ENCODE peak calls at places on chromosomes 7 and 10, in five cellular contexts. M is kidney, J is lower lobe of right lung, L is ovary, W is body of pancreas. N is an unnamed sample.

GRCh38 chr7:25026156-25026555 is 46.2 kb upstream of the OSBPL3 start:
- DNase-seq in J (no peak), W (no peak), L (no peak), M (no peak), N (no peak)

GRCh38 chr10:22341190-22341935 is 3.9 kb upstream of the SPAG6 start:
- DNase-seq in L (no peak), W (no peak), M (no peak), J (no peak), N (no peak)

GRCh38 chr7:135936497-135937217 is 40.5 kb downstream of the MTPN start:
- DNase-seq in L (no peak), M (no peak), W (no peak), J (no peak), N (no peak)

GRCh38 chr10:580796-581195 is 108.7 kb downstream of the DIP2C start:
- DNase-seq in L (peak), M (no peak), J (no peak), W (no peak), N (no peak)

GRCh38 chr7:50556247-50556976 is 8.8 kb downstream of the DDC start:
- DNase-seq in J (no peak), W (no peak), L (no peak), M (no peak), N (no peak)

GRCh38 chr10:117365612-117366011 is 9.6 kb downstream of the PDZD8 start:
- DNase-seq in M (no peak), L (no peak), J (no peak), W (peak), N (no peak)

GRCh38 chr10:86281396-86281795 is 85.2 kb downstream of the GRID1 start:
- DNase-seq in L (no peak), W (no peak), J (no peak), M (no peak), N (no peak)

GRCh38 chr7:134710854-134711624 is 64.4 kb downstream of the BPGM start:
- DNase-seq in M (no peak), L (no peak), W (no peak), J (no peak), N (no peak)

GRCh38 chr7:91866599-91867148 is 13.8 kb downstream of the MTERF1 start:
- DNase-seq in M (no peak), L (no peak), J (no peak), W (no peak), N (no peak)

GRCh38 chr7:116166167-116166566 is 44.2 kb upstream of the TES start:
- DNase-seq in M (no peak), J (no peak), W (no peak), L (no peak), N (no peak)

GRCh38 chr10:126904807-126905686 is at the start of gene DOCK1:
- DNase-seq in L (peak), J (peak), W (peak), M (peak), N (no peak)

GRCh38 chr7:79868010-79868409 is 266.6 kb upstream of the GNAI1 start:
- DNase-seq in L (no peak), J (no peak), M (no peak), W (no peak), N (no peak)

GRCh38 chr7:114923403-114923713 is 1.5 kb downstream of the MDFIC start:
- DNase-seq in M (no peak), L (no peak), W (no peak), J (no peak), N (no peak)

GRCh38 chr10:112539340-112539739 is 92.3 kb downstream of the VTI1A start:
- DNase-seq in L (no peak), J (no peak), M (no peak), W (no peak), N (no peak)

GRCh38 chr7:151249732-151250072 is 1.2 kb upstream of the SMARCD3 start:
- DNase-seq in W (peak), M (peak), J (peak), L (peak), N (no peak)

GRCh38 chr10:42149027-42149700 is 489.2 kb downstream of the ZNF33B start:
- DNase-seq in L (no peak), W (no peak), J (peak), M (peak), N (peak)

GRCh38 chr7:8481096-8481495 is 47.7 kb downstream of the NXPH1 start:
- DNase-seq in M (no peak), J (no peak), W (no peak), L (no peak), N (no peak)

GRCh38 chr7:69166979-69167516 is 431.2 kb upstream of the AUTS2 start:
- DNase-seq in L (no peak), W (no peak), J (no peak), M (no peak), N (peak)

GRCh38 chr7:138880881-138881577 is 83.0 kb upstream of the ATP6V0A4 start:
- DNase-seq in W (no peak), J (no peak), L (no peak), M (no peak), N (no peak)

GRCh38 chr7:138854115-138854645 is 56.2 kb upstream of the ATP6V0A4 start:
- DNase-seq in L (no peak), J (no peak), M (no peak), W (no peak), N (no peak)

GRCh38 chr7:73732397-73732796 is 6.2 kb downstream of the ABHD11 start:
- DNase-seq in J (no peak), M (no peak), L (no peak), W (no peak), N (no peak)

GRCh38 chr10:54985732-54986131 is 184.7 kb upstream of the PCDH15 start:
- DNase-seq in M (no peak), L (no peak), W (no peak), J (no peak), N (no peak)

GRCh38 chr10:20457656-20458055 is 439.5 kb downstream of the NEBL start:
- DNase-seq in L (no peak), W (no peak), M (no peak), J (no peak), N (no peak)

GRCh38 chr7:29139191-29139590 is 7.1 kb downstream of the CPVL start:
- DNase-seq in M (no peak), L (no peak), W (no peak), J (no peak), N (no peak)
- H3K27ac ChIP-seq in M (no peak), L (no peak), W (no peak), J (no peak), N (no peak)

GRCh38 chr10:17590969-17591645 is 26.1 kb downstream of the HACD1 start:
- DNase-seq in J (no peak), M (no peak), W (no peak), L (no peak), N (no peak)
- TF ChIP-seq CTCF in J (no peak), M (no peak), W (no peak), L (no peak), N (no peak)

GRCh38 chr10:32023264-32023663 is 33.0 kb downstream of the KIF5B start:
- DNase-seq in J (no peak), W (no peak), L (no peak), M (no peak), N (no peak)
- H3K27ac ChIP-seq in J (no peak), W (no peak), L (no peak), M (no peak), N (no peak)

DNA sequence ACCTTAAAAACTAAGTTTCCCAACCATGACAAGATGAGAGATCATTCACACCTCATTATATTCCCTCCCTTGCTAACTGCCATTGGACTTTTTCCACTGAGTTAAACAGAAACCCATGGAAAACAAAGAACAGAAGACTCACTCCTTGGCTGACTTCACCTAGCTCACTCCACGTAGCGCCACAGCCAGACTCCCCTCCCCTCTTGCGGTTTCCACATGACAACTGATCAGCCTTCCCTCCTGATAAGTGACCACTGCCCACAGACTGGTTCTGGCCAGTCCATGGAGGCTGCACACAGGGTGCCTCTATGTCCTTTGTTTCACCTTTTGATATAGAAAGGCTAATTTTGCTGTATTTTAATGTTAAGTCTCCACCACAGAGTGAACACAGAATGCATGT is 10.3 kb upstream of the IFIT5 start:
- DNase-seq in M (peak), J (no peak), L (no peak), W (peak), N (no peak)
- TF ChIP-seq CTCF in M (no peak), J (no peak), L (no peak), W (no peak), N (no peak)

GRCh38 chr7:37354661-37355131 is 94.0 kb downstream of the ELMO1 start:
- DNase-seq in W (peak), L (no peak), M (peak), J (peak), N (peak)
- H3K27ac ChIP-seq in W (peak), L (no peak), M (no peak), J (peak), N (peak)

GRCh38 chr7:81956520-81956919 is 186.7 kb upstream of the HGF start:
- DNase-seq in L (no peak), W (peak), J (no peak), M (no peak), N (no peak)
- TF ChIP-seq CTCF in L (no peak), W (peak), J (peak), M (peak), N (no peak)

DNA sequence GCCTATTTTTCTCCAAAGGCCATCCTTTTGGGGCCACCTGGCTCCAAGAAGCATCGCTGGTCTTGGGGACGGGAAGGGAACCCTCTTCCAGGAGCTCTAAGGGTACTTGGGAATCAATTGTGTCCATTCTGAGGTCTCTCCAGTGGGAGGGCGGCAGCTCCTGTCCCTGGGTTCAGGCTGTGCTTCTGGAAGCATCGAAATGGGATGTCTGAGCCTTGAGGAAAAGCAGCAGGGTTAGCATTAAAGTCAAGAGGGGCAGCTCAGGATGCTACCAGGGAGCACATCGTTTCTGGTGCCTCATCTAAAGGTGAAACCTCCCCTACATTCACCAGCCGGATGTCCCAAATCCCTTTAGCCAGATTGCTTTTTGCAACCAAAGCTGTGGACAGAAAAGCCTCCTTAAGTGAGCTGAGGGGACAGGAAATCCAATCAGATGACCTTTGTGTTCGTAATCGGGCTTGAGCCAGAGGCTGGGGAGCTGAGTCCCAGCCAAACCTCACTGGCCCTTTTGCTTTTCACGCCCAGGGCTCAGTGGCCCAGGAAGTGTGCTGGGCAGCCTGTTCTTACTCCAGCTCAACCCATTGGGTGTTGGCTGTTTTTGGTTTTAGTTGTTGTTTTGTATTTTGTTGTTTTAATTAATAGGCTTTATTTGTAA is 88.8 kb upstream of the ANLN start:
- DNase-seq in J (no peak), L (no peak), W (no peak), M (peak), N (no peak)
- H3K27ac ChIP-seq in J (no peak), L (no peak), W (no peak), M (no peak), N (no peak)

GRCh38 chr7:100091411-100092181 is 2.8 kb downstream of the COPS6 start:
- DNase-seq in L (no peak), W (no peak), M (no peak), J (no peak), N (no peak)
- TF ChIP-seq CTCF in L (no peak), W (no peak), M (no peak), J (no peak), N (no peak)

GRCh38 chr7:2763607-2764006 is 75.6 kb downstream of the AMZ1 start:
- DNase-seq in L (no peak), M (no peak), W (no peak), J (no peak), N (no peak)
- H3K27ac ChIP-seq in L (peak), M (peak), W (peak), J (peak), N (peak)

GRCh38 chr10:25522946-25523608 is 348.3 kb downstream of the GPR158 start:
- DNase-seq in M (no peak), J (no peak), L (no peak), W (no peak), N (no peak)
- TF ChIP-seq CTCF in M (peak), J (no peak), L (no peak), W (no peak), N (no peak)

N was measured in coronary artery.